ENCODE peak calls at places on chromosomes 2 and 18, in four cellular contexts. One of them, this sample, is unnamed.

GRCh38 chr2:211436182-211436581 is 879.8 kb downstream of the CPS1 start:
- DNase-seq in foreskin fibroblast: no peak
- DNase-seq in suprapubic skin: no peak
- DNase-seq in H9: no peak
- DNase-seq in this sample: no peak

GRCh38 chr2:11097038-11097720 is 58.1 kb upstream of the SLC66A3 start:
- DNase-seq in H9: no peak
- DNase-seq in foreskin fibroblast: peak; percentile 30
- DNase-seq in suprapubic skin: peak; percentile 64
- DNase-seq in this sample: no peak

GRCh38 chr2:234139755-234140154 is 89.3 kb downstream of the SPP2 start:
- DNase-seq in foreskin fibroblast: no peak
- DNase-seq in suprapubic skin: no peak
- DNase-seq in H9: no peak
- DNase-seq in this sample: no peak

GRCh38 chr2:134089454-134089853 is 164.4 kb upstream of the MGAT5 start:
- DNase-seq in suprapubic skin: no peak
- DNase-seq in foreskin fibroblast: no peak
- DNase-seq in H9: no peak
- DNase-seq in this sample: no peak

GRCh38 chr18:57853133-57853532 is 50.0 kb upstream of the ATP8B1 start:
- DNase-seq in suprapubic skin: no peak
- DNase-seq in H9: no peak
- DNase-seq in foreskin fibroblast: no peak
- DNase-seq in this sample: no peak

GRCh38 chr2:118012778-118013177 is 1.1 kb downstream of the CCDC93 start:
- DNase-seq in suprapubic skin: no peak
- DNase-seq in H9: no peak
- DNase-seq in foreskin fibroblast: no peak
- DNase-seq in this sample: no peak

GRCh38 chr18:38644875-38645641 is 1079.5 kb upstream of the CELF4 start:
- DNase-seq in H9: no peak
- DNase-seq in foreskin fibroblast: no peak
- DNase-seq in suprapubic skin: no peak
- DNase-seq in this sample: no peak

GRCh38 chr18:5979971-5980457 is 84.7 kb upstream of the TMEM200C start:
- DNase-seq in suprapubic skin: no peak
- DNase-seq in foreskin fibroblast: no peak
- DNase-seq in H9: peak; percentile 25
- DNase-seq in this sample: no peak

GRCh38 chr2:101030866-101031554 is 28.9 kb downstream of the RPL31 start:
- DNase-seq in foreskin fibroblast: no peak
- DNase-seq in H9: no peak
- DNase-seq in suprapubic skin: no peak
- DNase-seq in this sample: no peak

GRCh38 chr2:54947121-54947520 is 103.1 kb downstream of the RTN4 start:
- DNase-seq in H9: no peak
- DNase-seq in suprapubic skin: no peak
- DNase-seq in foreskin fibroblast: no peak
- DNase-seq in this sample: no peak

GRCh38 chr2:41973871-41974270 is 74.0 kb upstream of the PKDCC start:
- DNase-seq in H9: no peak
- DNase-seq in foreskin fibroblast: no peak
- DNase-seq in suprapubic skin: peak; percentile 44
- DNase-seq in this sample: no peak

GRCh38 chr2:210389856-210390255 is 74.9 kb upstream of the MYL1 start:
- DNase-seq in foreskin fibroblast: no peak
- DNase-seq in H9: no peak
- DNase-seq in suprapubic skin: no peak
- DNase-seq in this sample: no peak

GRCh38 chr18:58087928-58088722 is 44.1 kb downstream of the NEDD4L start:
- DNase-seq in H9: peak; percentile 46
- DNase-seq in suprapubic skin: no peak
- DNase-seq in foreskin fibroblast: no peak
- DNase-seq in this sample: no peak

GRCh38 chr2:183117226-183117625 is 7.0 kb upstream of the NUP35 start:
- DNase-seq in H9: no peak
- DNase-seq in foreskin fibroblast: no peak
- DNase-seq in suprapubic skin: no peak
- DNase-seq in this sample: no peak

GRCh38 chr2:41930807-41931566 is 116.8 kb upstream of the PKDCC start:
- DNase-seq in suprapubic skin: no peak
- DNase-seq in H9: no peak
- DNase-seq in foreskin fibroblast: no peak
- DNase-seq in this sample: no peak

GRCh38 chr2:23066701-23067100 is 318.3 kb upstream of the KLHL29 start:
- DNase-seq in foreskin fibroblast: no peak
- DNase-seq in H9: no peak
- DNase-seq in suprapubic skin: no peak
- DNase-seq in this sample: no peak

GRCh38 chr2:86337235-86338099 is at the start of gene REEP1:
- DNase-seq in foreskin fibroblast: no peak
- DNase-seq in suprapubic skin: no peak
- DNase-seq in H9: peak; percentile 43
- DNase-seq in this sample: peak; percentile 39

GRCh38 chr2:102005989-102006885 is 14.5 kb downstream of the IL1R2 start:
- DNase-seq in foreskin fibroblast: peak; percentile 44
- DNase-seq in suprapubic skin: no peak
- DNase-seq in H9: peak; percentile 60
- DNase-seq in this sample: no peak

GRCh38 chr2:196463706-196464105 is 175.8 kb upstream of the CCDC150 start:
- DNase-seq in foreskin fibroblast: no peak
- DNase-seq in H9: no peak
- DNase-seq in suprapubic skin: no peak
- DNase-seq in this sample: no peak

GRCh38 chr18:55753643-55754255 is 165.8 kb upstream of the TCF4 start:
- DNase-seq in suprapubic skin: no peak
- DNase-seq in H9: no peak
- DNase-seq in foreskin fibroblast: peak; percentile 14
- DNase-seq in this sample: no peak

GRCh38 chr18:55748227-55748738 is 160.3 kb upstream of the TCF4 start:
- DNase-seq in suprapubic skin: no peak
- DNase-seq in H9: no peak
- DNase-seq in foreskin fibroblast: no peak
- DNase-seq in this sample: no peak

GRCh38 chr18:55751476-55751875 is 163.5 kb upstream of the TCF4 start:
- DNase-seq in foreskin fibroblast: no peak
- DNase-seq in H9: no peak
- DNase-seq in suprapubic skin: no peak
- DNase-seq in this sample: no peak
- TF ChIP-seq CTCF in foreskin fibroblast: no peak
- TF ChIP-seq CTCF in H9: no peak
- TF ChIP-seq CTCF in suprapubic skin: no peak
- TF ChIP-seq CTCF in this sample: no peak

GRCh38 chr2:96580771-96581170 is 44.2 kb downstream of the ARID5A start:
- DNase-seq in H9: peak; percentile 74
- DNase-seq in foreskin fibroblast: no peak
- DNase-seq in suprapubic skin: no peak
- DNase-seq in this sample: no peak
- TF ChIP-seq CTCF in H9: peak; percentile 61
- TF ChIP-seq CTCF in foreskin fibroblast: no peak
- TF ChIP-seq CTCF in suprapubic skin: no peak
- TF ChIP-seq CTCF in this sample: no peak

GRCh38 chr2:113282747-113283533 is 4.2 kb upstream of the PAX8 start:
- DNase-seq in foreskin fibroblast: no peak
- DNase-seq in H9: peak; percentile 51
- DNase-seq in suprapubic skin: no peak
- DNase-seq in this sample: no peak
- TF ChIP-seq CTCF in foreskin fibroblast: no peak
- TF ChIP-seq CTCF in H9: peak; percentile 40
- TF ChIP-seq CTCF in suprapubic skin: no peak
- TF ChIP-seq CTCF in this sample: no peak

GRCh38 chr2:8543412-8544167 is 138.3 kb upstream of the ID2 start:
- DNase-seq in foreskin fibroblast: peak; percentile 51
- DNase-seq in H9: peak; percentile 22
- DNase-seq in suprapubic skin: peak; percentile 84
- DNase-seq in this sample: no peak

GRCh38 chr2:8545676-8546318 is 136.1 kb upstream of the ID2 start:
- DNase-seq in H9: peak; percentile 20
- DNase-seq in suprapubic skin: peak; percentile 74
- DNase-seq in foreskin fibroblast: no peak
- DNase-seq in this sample: peak; percentile 2

GRCh38 chr2:8546319-8547283 is 135.3 kb upstream of the ID2 start:
- DNase-seq in suprapubic skin: peak; percentile 69
- DNase-seq in foreskin fibroblast: no peak
- DNase-seq in H9: peak; percentile 20
- DNase-seq in this sample: no peak

GRCh38 chr2:8544168-8544785 is 137.6 kb upstream of the ID2 start:
- DNase-seq in foreskin fibroblast: no peak
- DNase-seq in H9: peak; percentile 5
- DNase-seq in suprapubic skin: no peak
- DNase-seq in this sample: peak; percentile 5

GRCh38 chr2:8544786-8545631 is 136.8 kb upstream of the ID2 start:
- DNase-seq in suprapubic skin: peak; percentile 81
- DNase-seq in H9: peak; percentile 41
- DNase-seq in foreskin fibroblast: peak; percentile 59
- DNase-seq in this sample: peak; percentile 19
- TF ChIP-seq CTCF in suprapubic skin: peak; percentile 24
- TF ChIP-seq CTCF in H9: peak; percentile 57
- TF ChIP-seq CTCF in foreskin fibroblast: peak; percentile 60
- TF ChIP-seq CTCF in this sample: no peak

DNA sequence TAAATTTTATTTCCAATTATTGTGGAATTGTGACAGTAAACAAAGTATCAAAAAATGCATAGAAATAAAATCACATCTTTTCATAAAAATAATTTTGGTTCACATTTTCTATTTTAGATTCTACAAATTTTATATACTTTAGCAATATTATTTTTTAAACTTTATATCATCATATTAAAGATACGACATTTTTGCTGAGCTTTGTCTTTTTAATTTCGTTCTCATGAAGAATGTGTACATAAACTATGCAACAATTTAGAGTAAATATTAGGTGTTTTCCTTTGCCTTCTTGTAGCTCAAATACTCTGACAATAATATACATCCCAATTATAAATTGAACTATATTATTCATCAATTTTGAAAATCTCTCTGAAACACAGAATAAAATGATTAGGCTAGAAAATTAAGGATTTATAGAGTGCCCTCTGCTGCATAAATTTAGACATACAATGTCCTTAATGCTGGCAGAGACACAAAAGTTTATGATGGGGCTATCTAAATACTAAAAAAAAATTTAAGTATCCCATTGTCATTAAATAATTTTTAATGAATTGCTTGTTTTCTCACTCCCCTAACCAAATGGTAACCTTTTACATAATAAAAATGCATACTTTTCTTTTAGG is 45.7 kb downstream of the CCDC102B start:
- DNase-seq in suprapubic skin: no peak
- DNase-seq in foreskin fibroblast: no peak
- DNase-seq in H9: no peak
- DNase-seq in this sample: no peak
- TF ChIP-seq CTCF in suprapubic skin: no peak
- TF ChIP-seq CTCF in foreskin fibroblast: peak; percentile 8
- TF ChIP-seq CTCF in H9: no peak
- TF ChIP-seq CTCF in this sample: no peak

DNA sequence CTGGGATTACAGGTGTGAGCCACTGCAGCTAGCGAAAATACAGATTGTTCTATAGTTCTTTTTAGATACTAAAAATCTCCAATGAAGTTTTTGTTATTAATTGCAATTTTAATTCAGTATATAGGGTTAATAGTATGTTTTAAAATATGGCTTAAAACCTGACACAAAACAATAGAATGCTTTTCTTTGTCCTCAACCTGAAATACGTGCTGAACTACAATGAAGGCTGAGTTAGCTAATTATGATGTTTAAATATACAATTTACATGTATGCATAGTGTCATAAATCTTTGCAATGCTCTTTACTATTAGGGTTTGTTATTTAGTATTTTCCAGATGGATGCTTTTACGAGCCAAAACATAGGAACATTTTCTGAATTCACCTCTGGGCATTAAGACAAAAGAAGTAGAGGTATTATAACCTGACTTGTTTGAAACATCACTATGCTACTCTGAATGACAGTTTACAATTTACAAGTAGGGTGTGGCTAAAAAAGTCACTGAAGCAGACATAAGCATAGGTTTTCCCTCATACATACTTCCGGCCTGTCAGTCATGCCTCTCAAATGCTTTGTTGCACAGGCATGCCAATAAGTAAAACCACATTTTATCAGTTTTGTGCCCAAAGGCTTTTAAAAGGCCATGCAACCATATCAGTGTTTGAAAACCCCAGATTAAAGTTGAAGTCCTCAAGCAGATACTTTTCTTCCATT is 168.3 kb downstream of the OTX1 start:
- DNase-seq in suprapubic skin: no peak
- DNase-seq in H9: no peak
- DNase-seq in foreskin fibroblast: no peak
- DNase-seq in this sample: no peak
- TF ChIP-seq CTCF in suprapubic skin: no peak
- TF ChIP-seq CTCF in H9: no peak
- TF ChIP-seq CTCF in foreskin fibroblast: no peak
- TF ChIP-seq CTCF in this sample: no peak

GRCh38 chr18:46335551-46336059 is 231.4 kb downstream of the HAUS1 start:
- DNase-seq in suprapubic skin: no peak
- DNase-seq in foreskin fibroblast: no peak
- DNase-seq in H9: peak; percentile 77
- DNase-seq in this sample: no peak
- TF ChIP-seq CTCF in suprapubic skin: no peak
- TF ChIP-seq CTCF in foreskin fibroblast: no peak
- TF ChIP-seq CTCF in H9: no peak
- TF ChIP-seq CTCF in this sample: no peak

GRCh38 chr2:214591359-214591758 is 180.5 kb downstream of the VWC2L start:
- DNase-seq in suprapubic skin: no peak
- DNase-seq in H9: no peak
- DNase-seq in foreskin fibroblast: no peak
- DNase-seq in this sample: no peak

DNA sequence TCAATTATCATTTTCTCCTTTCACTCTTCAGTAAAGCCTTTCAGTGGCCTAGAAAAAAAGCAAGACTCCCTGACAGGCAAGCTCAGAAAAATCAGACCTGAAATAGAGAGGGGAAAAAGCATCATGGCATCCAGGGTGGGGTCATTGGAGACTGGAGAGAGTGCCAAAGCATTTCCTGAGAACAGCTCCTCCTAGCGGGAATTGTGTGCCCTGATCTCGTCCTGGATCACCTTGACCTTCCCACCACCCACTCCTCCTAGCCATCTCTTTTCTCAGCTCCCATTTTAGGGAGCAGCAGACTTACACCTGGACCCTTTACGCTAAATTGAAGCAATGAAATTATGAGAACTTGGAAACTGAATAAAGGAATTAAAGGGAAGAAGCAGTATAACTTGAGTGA is 176.6 kb downstream of the VWC2L start:
- DNase-seq in suprapubic skin: no peak
- DNase-seq in H9: peak; percentile 52
- DNase-seq in foreskin fibroblast: no peak
- DNase-seq in this sample: no peak
- TF ChIP-seq CTCF in suprapubic skin: no peak
- TF ChIP-seq CTCF in H9: peak; percentile 79
- TF ChIP-seq CTCF in foreskin fibroblast: peak; percentile 22
- TF ChIP-seq CTCF in this sample: no peak

GRCh38 chr2:85215074-85216050 is 82.2 kb downstream of the TCF7L1 start:
- DNase-seq in suprapubic skin: peak; percentile 84
- DNase-seq in H9: no peak
- DNase-seq in foreskin fibroblast: peak; percentile 74
- DNase-seq in this sample: no peak
- TF ChIP-seq CTCF in suprapubic skin: no peak
- TF ChIP-seq CTCF in H9: peak; percentile 60
- TF ChIP-seq CTCF in foreskin fibroblast: no peak
- TF ChIP-seq CTCF in this sample: no peak